ENCODE peak calls at places on chromosomes 12 and 14, in five cellular contexts. N is neuronal stem cell, O is H9, D is IMR-90, V is trophoblast cell. C is an unnamed sample.
A peak's percentile ranks its signal among the peaks of the same experiment; 100 is the strongest.

GRCh38 chr14:99511421-99512109 is 30.4 kb downstream of the CCNK start:
- DNase-seq in N (no peak), O (no peak), D (peak; percentile 67), V (no peak), C (no peak)

GRCh38 chr14:74917646-74918081 is 5.4 kb downstream of the RPS6KL1 start:
- DNase-seq in N (no peak), O (no peak), D (no peak), V (no peak), C (no peak)

GRCh38 chr14:75428230-75429104 is 645 bp downstream of the JDP2 start:
- DNase-seq in N (no peak), O (no peak), D (no peak), V (peak; percentile 49), C (peak; percentile 40)

GRCh38 chr14:20834899-20835298 is 32.3 kb upstream of the RNASE1 start:
- DNase-seq in N (no peak), O (no peak), D (no peak), V (no peak), C (no peak)

GRCh38 chr12:113048716-113049127 is 7.8 kb upstream of the DTX1 start:
- DNase-seq in N (peak; percentile 65), O (peak; percentile 62), D (peak; percentile 51), V (peak; percentile 83), C (peak; percentile 62)

GRCh38 chr12:6096527-6096926 is 27.9 kb downstream of the VWF start:
- DNase-seq in N (no peak), O (no peak), D (no peak), V (peak; percentile 91), C (no peak)

GRCh38 chr12:69569236-69569635 is 16.0 kb upstream of the CCT2 start:
- DNase-seq in N (no peak), O (no peak), D (peak; percentile 49), V (no peak), C (no peak)

GRCh38 chr12:108856428-108857157 is 790 bp downstream of the SSH1 start:
- DNase-seq in N (no peak), O (peak; percentile 58), D (peak; percentile 87), V (peak; percentile 62), C (peak; percentile 97)

GRCh38 chr12:102957339-102958050 is at the start of gene ASCL1:
- DNase-seq in N (no peak), O (peak; percentile 78), D (peak; percentile 10), V (peak; percentile 17), C (peak; percentile 28)

GRCh38 chr12:44299524-44299923 is 463.6 kb downstream of the TMEM117 start:
- DNase-seq in N (no peak), O (no peak), D (no peak), V (no peak), C (no peak)

GRCh38 chr12:46303039-46303666 is 34.3 kb upstream of the SLC38A1 start:
- DNase-seq in N (no peak), O (no peak), D (peak; percentile 33), V (peak; percentile 62), C (peak; percentile 13)

GRCh38 chr12:121033625-121034349 is 5.3 kb downstream of the OASL start:
- DNase-seq in N (no peak), O (no peak), D (no peak), V (no peak), C (peak; percentile 18)

GRCh38 chr14:104639889-104640548 is 35.4 kb upstream of the TMEM179 start:
- DNase-seq in N (peak; percentile 70), O (peak; percentile 91), D (peak; percentile 24), V (peak; percentile 74), C (peak; percentile 59)

GRCh38 chr12:121279507-121279915 is 17.0 kb downstream of the CAMKK2 start:
- DNase-seq in N (no peak), O (no peak), D (peak; percentile 26), V (no peak), C (no peak)

GRCh38 chr14:34650786-34651584 is 21.0 kb upstream of the SNX6 start:
- DNase-seq in N (no peak), O (no peak), D (peak; percentile 100), V (peak; percentile 91), C (peak; percentile 99)

GRCh38 chr12:19972325-19973288 is 395.7 kb upstream of the PDE3A start:
- DNase-seq in N (no peak), O (no peak), D (peak; percentile 13), V (peak; percentile 33), C (peak; percentile 66)

GRCh38 chr14:53126705-53127104 is 26.4 kb downstream of the DDHD1 start:
- DNase-seq in N (no peak), O (no peak), D (no peak), V (no peak), C (peak; percentile 19)

DNA sequence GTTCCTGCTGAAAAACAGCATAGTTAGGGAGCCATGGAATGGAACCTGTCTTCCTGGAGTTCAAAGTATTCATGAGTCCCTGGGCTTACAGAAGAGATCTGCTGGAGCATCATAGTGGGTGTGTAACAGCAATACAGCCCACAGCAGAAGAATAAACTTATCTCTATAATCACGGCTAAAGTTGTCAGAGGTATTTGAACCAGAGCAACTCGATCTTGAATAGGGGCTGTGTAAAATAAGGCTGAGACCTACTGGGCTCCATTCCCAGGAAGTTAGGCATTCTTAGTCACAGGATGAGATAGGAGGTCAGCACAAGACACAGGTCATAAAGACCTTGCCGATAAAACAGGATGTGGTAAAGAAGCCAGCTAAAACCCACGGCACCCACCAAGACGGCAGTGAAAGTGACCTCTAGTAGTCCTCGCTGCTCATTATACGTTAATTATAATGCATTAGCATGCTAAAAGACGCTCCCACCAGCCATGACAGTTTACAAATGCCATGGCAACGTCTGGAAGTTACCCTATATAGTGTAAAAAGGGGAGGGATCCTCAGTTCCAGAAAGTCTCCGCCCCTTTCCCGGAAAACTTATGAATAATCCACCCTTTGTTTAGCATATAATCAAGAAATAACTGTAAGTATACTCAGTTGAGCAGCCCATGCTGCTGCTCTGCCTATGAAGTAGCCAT is 223.4 kb downstream of the PCNX1 start:
- DNase-seq in N (no peak), O (peak; percentile 23), D (peak; percentile 88), V (peak; percentile 93), C (peak; percentile 89)
- H3K4me2 ChIP-seq in N (no peak overlapping the region), O (no peak overlapping the region), D (peak overlapping the region; percentile 77), V (peak overlapping the region; percentile 23), C (no peak overlapping the region)

DNA sequence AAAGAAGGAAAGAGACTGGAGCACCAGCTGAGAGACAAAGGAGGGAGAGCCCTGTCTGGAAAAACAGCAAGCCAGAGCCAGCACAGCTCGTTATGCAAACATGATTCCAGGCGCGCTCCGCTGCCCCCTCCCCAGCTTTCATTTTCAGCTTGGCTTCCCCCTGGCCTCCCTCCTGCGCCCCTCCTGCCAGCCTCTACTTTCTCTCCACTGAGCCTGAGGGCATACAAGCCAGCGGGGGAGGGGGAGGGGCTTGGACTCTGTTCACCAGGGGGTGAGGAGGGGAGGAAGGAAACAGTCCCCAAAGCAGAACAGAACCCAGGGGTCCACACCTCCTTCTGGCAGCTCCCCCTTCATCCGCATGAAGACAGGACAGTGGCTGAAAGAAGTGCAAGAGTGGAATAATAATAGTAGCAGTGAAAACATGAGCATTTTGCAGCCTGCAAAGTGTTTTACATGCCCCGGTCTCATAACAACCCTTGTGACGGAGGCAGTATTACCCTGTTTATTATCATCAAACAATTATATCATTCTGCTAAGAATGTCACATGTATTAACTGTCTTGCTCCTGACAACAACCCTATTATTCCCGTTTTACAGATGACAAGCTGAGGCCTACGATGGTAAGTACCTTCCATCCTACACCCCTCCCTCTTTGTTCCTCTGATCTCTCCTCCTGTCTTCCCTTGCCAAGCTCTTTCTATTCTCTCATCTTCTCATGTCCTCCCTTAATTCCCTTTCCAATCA is 24.2 kb downstream of the SMUG1 start:
- DNase-seq in N (no peak), O (peak; percentile 64), D (no peak), V (no peak), C (no peak)
- H4K91ac ChIP-seq in N (no peak overlapping the region), O (no peak overlapping the region), D (no peak overlapping the region), V (no peak overlapping the region), C (no peak overlapping the region)

GRCh38 chr14:30177776-30178175 is 250.1 kb upstream of the PRKD1 start:
- DNase-seq in N (no peak), O (no peak), D (no peak), V (no peak), C (no peak)
- H2AK5ac ChIP-seq in N (no peak overlapping the region), O (no peak overlapping the region), D (no peak overlapping the region), V (no peak overlapping the region), C (no peak overlapping the region)

GRCh38 chr14:22897357-22897756 is 14.3 kb downstream of the REM2 start:
- DNase-seq in N (no peak), O (no peak), D (no peak), V (no peak), C (no peak)
- H3K4me2 ChIP-seq in N (no peak overlapping the region), O (no peak overlapping the region), D (no peak overlapping the region), V (no peak overlapping the region), C (no peak overlapping the region)

GRCh38 chr14:22836301-22837058 is at the start of gene MMP14:
- DNase-seq in N (no peak), O (peak; percentile 59), D (peak; percentile 89), V (peak; percentile 67), C (peak; percentile 92)
- H4K91ac ChIP-seq in N (no peak within 1 kb of the TSS), O (no peak within 1 kb of the TSS), D (peak within 1 kb of the TSS; percentile 93), V (peak within 1 kb of the TSS; percentile 93), C (peak within 1 kb of the TSS; percentile 94)